ENCODE peak calls at places on chromosomes 3 and 15, in ten cellular contexts. G is small intestine; I is effector memory CD4-positive, alpha-beta T cell; J is neural progenitor cell; C is right atrium auricular region; W is heart right ventricle; F is CD8-positive, alpha-beta T cell; X is SK-N-SH; K is Karpas-422; V is tibial nerve. H is an unnamed sample.

GRCh38 chr3:36965440-36965839 is 20.6 kb upstream of the TRANK1 start:
- DNase-seq in V (no peak), I (no peak), J (no peak), C (no peak), F (no peak), G (no peak), K (no peak), W (no peak), X (no peak), H (no peak)

GRCh38 chr3:15506571-15506970 is 14.9 kb downstream of the COLQ start:
- DNase-seq in V (no peak), G (no peak), C (no peak), F (no peak), X (no peak), K (no peak), I (no peak), J (no peak), W (no peak), H (no peak)

GRCh38 chr3:16177962-16178627 is 3.6 kb downstream of the GALNT15 start:
- DNase-seq in G (peak; percentile 47), F (peak; percentile 53), V (peak; percentile 88), W (peak; percentile 72), K (peak; percentile 88), C (peak; percentile 84), X (peak; percentile 88), J (peak; percentile 89), I (peak; percentile 11), H (peak; percentile 88)

GRCh38 chr3:135756016-135756695 is 209.4 kb upstream of the PPP2R3A start:
- DNase-seq in C (no peak), J (no peak), X (no peak), K (no peak), V (no peak), F (no peak), I (no peak), W (no peak), G (no peak), H (no peak)

GRCh38 chr3:194784341-194784740 is 98.7 kb downstream of the FAM43A start:
- DNase-seq in I (no peak), X (no peak), W (no peak), F (no peak), C (no peak), V (no peak), J (no peak), K (no peak), G (no peak), H (no peak)

GRCh38 chr15:79901958-79902357 is 5.1 kb upstream of the MTHFS start:
- DNase-seq in W (no peak), C (no peak), I (no peak), V (peak; percentile 10), G (no peak), X (no peak), K (no peak), F (no peak), J (no peak), H (no peak)

GRCh38 chr3:55166577-55167555 is 239.0 kb upstream of the LRTM1 start:
- DNase-seq in F (no peak), C (no peak), X (no peak), G (no peak), I (no peak), V (no peak), W (no peak), K (no peak), J (no peak), H (no peak)

GRCh38 chr3:71629289-71630252 is 46.0 kb upstream of the FOXP1 start:
- DNase-seq in X (no peak), G (no peak), V (peak; percentile 50), I (no peak), C (peak; percentile 59), J (no peak), W (peak; percentile 22), F (no peak), K (peak; percentile 94), H (no peak)

DNA sequence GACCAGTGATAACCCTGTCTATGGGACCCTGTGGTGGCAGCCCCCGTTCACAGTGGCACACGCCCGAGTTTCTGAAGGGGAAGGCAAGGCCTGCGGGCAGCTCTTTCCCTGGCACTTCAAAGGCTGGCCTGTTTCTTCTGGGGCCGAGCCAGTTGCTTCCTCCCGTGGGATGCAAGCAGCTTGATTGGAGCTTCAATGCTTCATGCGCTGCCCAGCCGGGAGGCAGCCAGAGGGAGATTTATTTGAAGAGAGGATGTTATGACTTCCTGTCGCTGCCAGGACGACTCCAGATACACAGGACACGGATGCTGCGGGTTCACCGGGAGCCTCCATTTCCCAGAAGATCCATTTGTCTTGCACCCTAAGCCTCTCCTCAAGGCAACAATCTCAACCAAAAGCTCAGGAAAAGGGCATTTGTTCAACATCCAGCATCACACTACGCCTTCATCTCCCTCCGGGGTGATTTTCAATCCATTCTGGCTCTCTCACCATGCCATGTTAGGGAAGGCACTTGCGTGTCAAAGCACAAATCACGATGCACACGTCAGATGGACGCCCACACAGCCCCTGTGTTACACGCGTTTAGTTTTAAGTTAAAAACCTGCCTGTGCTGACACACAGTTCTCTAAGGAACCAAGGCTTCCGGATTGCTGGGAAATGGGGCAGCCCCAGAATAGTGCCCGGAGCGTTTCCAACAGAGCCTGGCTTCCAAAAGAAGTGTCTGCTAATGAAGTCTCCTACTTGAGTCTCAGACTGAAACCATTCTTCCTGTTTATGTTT is 330.2 kb downstream of the OCA2 start:
- DNase-seq in G (no peak), I (no peak), K (no peak), C (no peak), X (no peak), W (no peak), F (no peak), J (no peak), V (no peak), H (no peak)
- H3K36me3 ChIP-seq in G (no peaks in the 10 kb centered on the region), I (no peaks in the 10 kb centered on the region), K (no peaks in the 10 kb centered on the region), C (no peaks in the 10 kb centered on the region), X (no peaks in the 10 kb centered on the region), W (no peaks in the 10 kb centered on the region), F (no peaks in the 10 kb centered on the region), J (no peaks in the 10 kb centered on the region), V (no peaks in the 10 kb centered on the region), H (no peaks in the 10 kb centered on the region)

DNA sequence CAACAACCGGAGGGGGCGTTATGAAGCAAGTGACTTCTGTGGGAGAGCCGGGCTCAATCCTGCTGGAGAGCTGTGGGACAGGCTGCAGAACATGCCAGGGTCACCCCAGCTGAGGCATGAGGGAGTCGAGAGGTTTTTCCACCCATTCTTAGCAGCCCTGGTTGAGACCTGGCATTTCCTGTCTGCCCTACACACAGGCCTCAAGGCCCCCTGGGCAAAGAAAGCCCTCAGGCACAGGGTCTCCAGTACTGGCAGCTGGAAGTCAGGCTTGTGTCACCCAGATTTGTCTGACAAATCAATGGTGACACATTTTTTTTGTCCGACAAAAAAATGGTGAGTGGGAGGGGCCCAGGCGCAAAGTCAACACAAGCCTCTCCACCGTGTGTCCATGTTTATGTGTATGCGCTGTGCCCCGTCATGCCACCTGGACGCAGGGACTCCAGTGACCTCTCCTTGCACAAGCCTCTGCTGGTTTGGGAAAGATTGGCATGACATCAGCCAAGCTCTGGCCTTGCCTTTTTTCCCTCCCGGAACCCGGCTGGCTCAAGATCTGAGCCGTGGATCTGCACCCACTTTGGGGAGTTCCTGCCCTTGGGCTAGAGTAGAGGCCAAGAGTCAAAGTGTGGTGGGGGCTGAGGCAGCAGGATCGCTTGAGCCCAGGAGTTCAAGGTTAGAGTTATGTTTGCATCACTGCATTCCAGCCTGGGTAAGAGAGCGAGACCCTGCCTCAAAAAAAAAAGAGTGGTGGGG is 20.8 kb upstream of the ALAS1 start:
- DNase-seq in C (no peak), K (no peak), X (peak; percentile 28), W (no peak), G (no peak), I (no peak), F (no peak), J (no peak), V (no peak), H (no peak)
- H3K27ac ChIP-seq in C (no peak overlapping the region), K (no peak overlapping the region), X (no peak overlapping the region), W (no peak overlapping the region), G (no peak overlapping the region), I (no peak overlapping the region), F (no peak overlapping the region), J (no peak overlapping the region), V (no peak overlapping the region), H (no peak overlapping the region)

GRCh38 chr3:141076026-141076797 is 25.1 kb downstream of the SPSB4 start:
- DNase-seq in V (no peak), G (no peak), J (peak; percentile 88), F (no peak), K (no peak), C (no peak), I (no peak), W (no peak), X (no peak), H (peak; percentile 62)

GRCh38 chr3:141080407-141080806 is 29.3 kb downstream of the SPSB4 start:
- DNase-seq in W (no peak), X (no peak), C (no peak), V (no peak), I (no peak), G (no peak), F (no peak), K (no peak), J (no peak), H (peak; percentile 45)

GRCh38 chr3:141076821-141077571 is 25.8 kb downstream of the SPSB4 start:
- DNase-seq in C (peak; percentile 70), X (no peak), G (no peak), I (no peak), V (peak; percentile 57), W (peak; percentile 55), F (no peak), J (peak; percentile 75), K (no peak), H (no peak)

GRCh38 chr3:141078200-141078599 is 27.1 kb downstream of the SPSB4 start:
- DNase-seq in C (no peak), K (no peak), G (no peak), W (no peak), X (no peak), F (no peak), V (no peak), J (no peak), I (no peak), H (no peak)

GRCh38 chr3:141077631-141078030 is 26.5 kb downstream of the SPSB4 start:
- DNase-seq in K (no peak), V (no peak), X (no peak), I (no peak), G (no peak), W (no peak), J (no peak), C (no peak), F (no peak), H (no peak)
- H3K36me3 ChIP-seq in K (no peaks in the 10 kb centered on the region), V (no peaks in the 10 kb centered on the region), X (no peaks in the 10 kb centered on the region), I (no peaks in the 10 kb centered on the region), G (no peaks in the 10 kb centered on the region), W (no peaks in the 10 kb centered on the region), J (no peaks in the 10 kb centered on the region), C (no peaks in the 10 kb centered on the region), F (no peaks in the 10 kb centered on the region), H (no peaks in the 10 kb centered on the region)

DNA sequence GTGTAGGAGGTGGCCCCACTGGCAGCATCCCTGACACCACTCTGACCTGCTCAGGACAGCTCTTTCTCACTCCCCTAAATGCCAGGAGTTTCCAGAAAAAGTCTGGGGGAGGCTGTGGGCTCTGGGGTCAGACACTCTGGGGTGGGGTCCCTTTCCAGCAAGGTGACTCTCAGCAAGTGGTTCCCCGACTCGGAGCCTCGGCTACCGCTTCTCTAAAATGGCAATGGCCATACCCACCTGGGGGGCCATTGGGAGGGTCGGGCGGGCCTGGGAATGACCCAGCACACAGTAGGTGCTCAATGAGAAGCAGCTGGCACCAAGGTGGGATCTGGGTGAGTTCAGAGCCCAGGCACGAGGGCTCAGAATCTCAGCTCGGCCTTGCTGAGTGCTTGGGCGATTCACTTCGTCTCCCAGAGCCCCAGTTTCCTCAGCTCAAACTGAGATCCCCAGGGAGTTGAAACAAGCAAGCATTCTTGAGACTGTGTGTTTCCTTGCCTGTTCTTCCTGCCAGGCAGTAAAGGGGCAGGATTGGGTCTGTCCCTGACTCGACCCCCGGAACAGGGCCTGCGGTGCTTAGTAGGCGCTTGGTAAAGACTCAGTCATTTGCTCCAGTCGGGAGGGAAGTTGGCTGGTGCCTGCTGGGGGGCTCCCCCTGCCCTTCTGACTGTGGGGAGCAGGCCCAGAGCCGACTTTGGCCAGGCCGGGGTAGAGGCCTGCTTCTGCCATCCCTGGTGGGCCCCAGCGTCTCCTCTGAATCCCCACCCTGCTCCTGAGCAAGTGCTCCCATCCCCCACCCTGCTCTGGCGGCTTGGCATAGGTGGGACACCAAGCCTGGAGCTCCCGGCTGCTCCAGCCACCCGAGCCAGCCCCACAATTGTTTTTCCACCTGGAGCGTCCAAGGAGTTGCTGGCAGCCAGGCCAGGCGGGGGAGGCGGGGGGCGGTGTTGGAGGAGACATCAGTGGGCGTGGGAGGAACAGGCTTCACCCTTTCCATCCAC is 32.8 kb upstream of the FBLN2 start:
- DNase-seq in K (no peak), V (peak; percentile 51), W (peak; percentile 44), X (no peak), I (no peak), C (no peak), J (no peak), G (no peak), F (no peak), H (no peak)
- H3K27ac ChIP-seq in K (no peak overlapping the region), V (peak overlapping the region; percentile 78), W (no peak overlapping the region), X (no peak overlapping the region), I (no peak overlapping the region), C (peak overlapping the region; percentile 90), J (no peak overlapping the region), G (no peak overlapping the region), F (no peak overlapping the region), H (peak overlapping the region; percentile 62)